ENCODE peak calls at places on chromosomes 13 and 19, in ten cellular contexts. One of them, this sample, is unnamed.

GRCh38 chr19:49338691-49339363 is 3.6 kb downstream of the CD37 start:
- DNase-seq in right lobe of liver: peak; percentile 94
- DNase-seq in gastrocnemius medialis: peak; percentile 46
- DNase-seq in breast epithelium: peak; percentile 85
- DNase-seq in ovary: peak; percentile 89
- DNase-seq in HCT116: no peak
- DNase-seq in IMR-90: no peak
- DNase-seq in stomach: peak; percentile 96
- DNase-seq in GM12878: no peak
- DNase-seq in heart left ventricle: peak; percentile 68
- DNase-seq in this sample: peak; percentile 80

GRCh38 chr19:2270572-2271515 is 11.1 kb downstream of the PEAK3 start:
- DNase-seq in right lobe of liver: peak; percentile 91
- DNase-seq in gastrocnemius medialis: peak; percentile 90
- DNase-seq in breast epithelium: peak; percentile 86
- DNase-seq in ovary: peak; percentile 92
- DNase-seq in HCT116: no peak
- DNase-seq in IMR-90: peak; percentile 84
- DNase-seq in stomach: peak; percentile 82
- DNase-seq in GM12878: no peak
- DNase-seq in heart left ventricle: peak; percentile 90
- DNase-seq in this sample: peak; percentile 79

GRCh38 chr13:65470781-65471180 is 1759.4 kb downstream of the PCDH9 start:
- DNase-seq in right lobe of liver: no peak
- DNase-seq in gastrocnemius medialis: no peak
- DNase-seq in breast epithelium: no peak
- DNase-seq in ovary: no peak
- DNase-seq in HCT116: no peak
- DNase-seq in IMR-90: peak; percentile 70
- DNase-seq in stomach: no peak
- DNase-seq in GM12878: no peak
- DNase-seq in heart left ventricle: no peak
- DNase-seq in this sample: no peak

GRCh38 chr19:47156861-47157454 is 26.3 kb downstream of the SAE1 start:
- DNase-seq in right lobe of liver: no peak
- DNase-seq in gastrocnemius medialis: no peak
- DNase-seq in breast epithelium: no peak
- DNase-seq in ovary: no peak
- DNase-seq in HCT116: no peak
- DNase-seq in IMR-90: no peak
- DNase-seq in stomach: no peak
- DNase-seq in GM12878: peak; percentile 24
- DNase-seq in heart left ventricle: no peak
- DNase-seq in this sample: no peak

GRCh38 chr13:54373211-54373610 is 1344.6 kb downstream of the OLFM4 start:
- DNase-seq in right lobe of liver: no peak
- DNase-seq in gastrocnemius medialis: no peak
- DNase-seq in breast epithelium: no peak
- DNase-seq in ovary: no peak
- DNase-seq in HCT116: no peak
- DNase-seq in IMR-90: no peak
- DNase-seq in stomach: no peak
- DNase-seq in GM12878: no peak
- DNase-seq in heart left ventricle: no peak
- DNase-seq in this sample: peak; percentile 18

GRCh38 chr19:2426661-2427322 is 594 bp downstream of the TIMM13 start:
- DNase-seq in right lobe of liver: peak; percentile 61
- DNase-seq in gastrocnemius medialis: peak; percentile 49
- DNase-seq in breast epithelium: no peak
- DNase-seq in ovary: peak; percentile 71
- DNase-seq in HCT116: peak; percentile 16
- DNase-seq in IMR-90: peak; percentile 14
- DNase-seq in stomach: peak; percentile 41
- DNase-seq in GM12878: no peak
- DNase-seq in heart left ventricle: peak; percentile 47
- DNase-seq in this sample: peak; percentile 60

GRCh38 chr13:43493496-43494000 is 293.2 kb downstream of the ENOX1 start:
- DNase-seq in right lobe of liver: no peak
- DNase-seq in gastrocnemius medialis: no peak
- DNase-seq in breast epithelium: no peak
- DNase-seq in ovary: no peak
- DNase-seq in HCT116: no peak
- DNase-seq in IMR-90: no peak
- DNase-seq in stomach: no peak
- DNase-seq in GM12878: no peak
- DNase-seq in heart left ventricle: no peak
- DNase-seq in this sample: no peak

GRCh38 chr13:112159575-112160547 is 92.9 kb downstream of the SOX1 start:
- DNase-seq in right lobe of liver: no peak
- DNase-seq in gastrocnemius medialis: no peak
- DNase-seq in breast epithelium: peak; percentile 10
- DNase-seq in ovary: no peak
- DNase-seq in HCT116: no peak
- DNase-seq in IMR-90: no peak
- DNase-seq in stomach: no peak
- DNase-seq in GM12878: no peak
- DNase-seq in heart left ventricle: no peak
- DNase-seq in this sample: no peak

GRCh38 chr13:25180450-25180794 is 8.3 kb upstream of the AMER2 start:
- DNase-seq in right lobe of liver: no peak
- DNase-seq in gastrocnemius medialis: no peak
- DNase-seq in breast epithelium: no peak
- DNase-seq in ovary: no peak
- DNase-seq in HCT116: no peak
- DNase-seq in IMR-90: no peak
- DNase-seq in stomach: no peak
- DNase-seq in GM12878: no peak
- DNase-seq in heart left ventricle: no peak
- DNase-seq in this sample: no peak

GRCh38 chr19:53994811-53995210 is 3.4 kb downstream of the CACNG6 start:
- DNase-seq in right lobe of liver: no peak
- DNase-seq in gastrocnemius medialis: no peak
- DNase-seq in breast epithelium: no peak
- DNase-seq in ovary: no peak
- DNase-seq in HCT116: no peak
- DNase-seq in IMR-90: peak; percentile 32
- DNase-seq in stomach: no peak
- DNase-seq in GM12878: no peak
- DNase-seq in heart left ventricle: no peak
- DNase-seq in this sample: no peak

GRCh38 chr13:74040200-74040599 is 94.0 kb downstream of the KLF12 start:
- DNase-seq in right lobe of liver: no peak
- DNase-seq in gastrocnemius medialis: peak; percentile 21
- DNase-seq in breast epithelium: no peak
- DNase-seq in ovary: peak; percentile 42
- DNase-seq in HCT116: peak; percentile 49
- DNase-seq in IMR-90: peak; percentile 31
- DNase-seq in stomach: peak; percentile 36
- DNase-seq in GM12878: no peak
- DNase-seq in heart left ventricle: peak; percentile 37
- DNase-seq in this sample: peak; percentile 59

GRCh38 chr19:39130337-39131254 is 5.0 kb downstream of the PAK4 start:
- DNase-seq in right lobe of liver: no peak
- DNase-seq in gastrocnemius medialis: no peak
- DNase-seq in breast epithelium: no peak
- DNase-seq in ovary: no peak
- DNase-seq in HCT116: no peak
- DNase-seq in IMR-90: no peak
- DNase-seq in stomach: no peak
- DNase-seq in GM12878: no peak
- DNase-seq in heart left ventricle: no peak
- DNase-seq in this sample: no peak

GRCh38 chr13:99828114-99828513 is 143.5 kb downstream of the ZIC5 start:
- DNase-seq in right lobe of liver: no peak
- DNase-seq in gastrocnemius medialis: no peak
- DNase-seq in breast epithelium: no peak
- DNase-seq in ovary: no peak
- DNase-seq in HCT116: no peak
- DNase-seq in IMR-90: no peak
- DNase-seq in stomach: no peak
- DNase-seq in GM12878: peak; percentile 66
- DNase-seq in heart left ventricle: no peak
- DNase-seq in this sample: no peak

GRCh38 chr19:52904052-52904451 is 6.6 kb upstream of the ZNF320 start:
- DNase-seq in right lobe of liver: no peak
- DNase-seq in gastrocnemius medialis: no peak
- DNase-seq in breast epithelium: no peak
- DNase-seq in ovary: no peak
- DNase-seq in HCT116: no peak
- DNase-seq in IMR-90: no peak
- DNase-seq in stomach: no peak
- DNase-seq in GM12878: no peak
- DNase-seq in heart left ventricle: no peak
- DNase-seq in this sample: no peak

GRCh38 chr13:54185785-54186184 is 1157.2 kb downstream of the OLFM4 start:
- DNase-seq in right lobe of liver: no peak
- DNase-seq in gastrocnemius medialis: no peak
- DNase-seq in breast epithelium: no peak
- DNase-seq in ovary: no peak
- DNase-seq in HCT116: no peak
- DNase-seq in IMR-90: no peak
- DNase-seq in stomach: no peak
- DNase-seq in GM12878: no peak
- DNase-seq in heart left ventricle: no peak
- DNase-seq in this sample: no peak

DNA sequence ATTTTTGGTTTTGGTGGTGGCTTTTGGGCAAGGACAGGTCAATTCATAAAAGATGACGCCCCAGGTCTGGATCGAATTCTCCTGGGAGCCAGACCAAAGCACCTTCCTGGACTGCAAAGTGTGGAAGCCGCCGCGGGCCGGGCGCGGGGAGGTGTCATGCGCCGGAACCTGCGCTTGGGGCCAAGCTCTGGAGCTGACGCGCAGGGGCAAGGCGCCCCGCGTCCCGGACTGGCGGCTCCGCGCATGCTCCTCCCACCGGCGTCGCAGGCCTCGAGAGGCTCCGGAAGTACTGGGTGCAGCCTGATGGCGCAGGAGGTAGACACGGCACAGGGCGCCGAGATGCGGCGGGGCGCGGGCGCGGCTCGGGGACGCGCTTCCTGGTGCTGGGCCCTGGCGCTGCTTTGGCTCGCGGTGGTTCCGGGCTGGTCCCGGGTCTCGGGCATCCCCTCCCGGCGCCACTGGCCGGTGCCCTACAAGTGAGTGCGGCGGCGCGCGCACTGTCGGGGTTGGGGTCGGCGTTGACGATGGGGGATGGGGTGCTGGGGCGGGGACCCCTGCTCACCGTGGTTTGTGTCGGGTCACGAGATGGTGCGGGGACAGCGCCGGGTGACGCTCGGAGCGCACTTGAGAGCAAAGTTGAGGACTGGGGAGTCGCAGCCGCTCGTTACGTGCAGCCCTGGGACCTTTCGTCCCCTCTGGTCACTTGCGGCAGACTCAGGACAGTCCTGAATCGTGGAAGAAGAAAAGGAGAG is at the start of gene CLN5:
- DNase-seq in right lobe of liver: peak; percentile 97
- DNase-seq in gastrocnemius medialis: peak; percentile 95
- DNase-seq in breast epithelium: peak; percentile 92
- DNase-seq in ovary: peak; percentile 95
- DNase-seq in HCT116: peak; percentile 77
- DNase-seq in IMR-90: peak; percentile 90
- DNase-seq in stomach: peak; percentile 96
- DNase-seq in GM12878: peak; percentile 72
- DNase-seq in heart left ventricle: peak; percentile 93
- DNase-seq in this sample: peak; percentile 95
- TF ChIP-seq POLR2A in right lobe of liver: peak; percentile 97
- TF ChIP-seq POLR2A in gastrocnemius medialis: peak; percentile 89
- TF ChIP-seq POLR2A in breast epithelium: peak; percentile 84
- TF ChIP-seq POLR2A in ovary: peak; percentile 96
- TF ChIP-seq POLR2A in HCT116: peak; percentile 55
- TF ChIP-seq POLR2A in IMR-90: peak; percentile 92
- TF ChIP-seq POLR2A in stomach: no peak
- TF ChIP-seq POLR2A in GM12878: peak; percentile 94
- TF ChIP-seq POLR2A in heart left ventricle: no peak
- TF ChIP-seq POLR2A in this sample: peak; percentile 95

GRCh38 chr19:28827382-28827781 is 385.6 kb downstream of the UQCRFS1 start:
- DNase-seq in right lobe of liver: no peak
- DNase-seq in gastrocnemius medialis: no peak
- DNase-seq in breast epithelium: no peak
- DNase-seq in ovary: no peak
- DNase-seq in HCT116: no peak
- DNase-seq in IMR-90: no peak
- DNase-seq in stomach: no peak
- DNase-seq in GM12878: no peak
- DNase-seq in heart left ventricle: no peak
- DNase-seq in this sample: no peak
- TF ChIP-seq POLR2A in right lobe of liver: no peak
- TF ChIP-seq POLR2A in gastrocnemius medialis: no peak
- TF ChIP-seq POLR2A in breast epithelium: no peak
- TF ChIP-seq POLR2A in ovary: no peak
- TF ChIP-seq POLR2A in HCT116: no peak
- TF ChIP-seq POLR2A in IMR-90: no peak
- TF ChIP-seq POLR2A in stomach: no peak
- TF ChIP-seq POLR2A in GM12878: no peak
- TF ChIP-seq POLR2A in heart left ventricle: no peak
- TF ChIP-seq POLR2A in this sample: no peak

DNA sequence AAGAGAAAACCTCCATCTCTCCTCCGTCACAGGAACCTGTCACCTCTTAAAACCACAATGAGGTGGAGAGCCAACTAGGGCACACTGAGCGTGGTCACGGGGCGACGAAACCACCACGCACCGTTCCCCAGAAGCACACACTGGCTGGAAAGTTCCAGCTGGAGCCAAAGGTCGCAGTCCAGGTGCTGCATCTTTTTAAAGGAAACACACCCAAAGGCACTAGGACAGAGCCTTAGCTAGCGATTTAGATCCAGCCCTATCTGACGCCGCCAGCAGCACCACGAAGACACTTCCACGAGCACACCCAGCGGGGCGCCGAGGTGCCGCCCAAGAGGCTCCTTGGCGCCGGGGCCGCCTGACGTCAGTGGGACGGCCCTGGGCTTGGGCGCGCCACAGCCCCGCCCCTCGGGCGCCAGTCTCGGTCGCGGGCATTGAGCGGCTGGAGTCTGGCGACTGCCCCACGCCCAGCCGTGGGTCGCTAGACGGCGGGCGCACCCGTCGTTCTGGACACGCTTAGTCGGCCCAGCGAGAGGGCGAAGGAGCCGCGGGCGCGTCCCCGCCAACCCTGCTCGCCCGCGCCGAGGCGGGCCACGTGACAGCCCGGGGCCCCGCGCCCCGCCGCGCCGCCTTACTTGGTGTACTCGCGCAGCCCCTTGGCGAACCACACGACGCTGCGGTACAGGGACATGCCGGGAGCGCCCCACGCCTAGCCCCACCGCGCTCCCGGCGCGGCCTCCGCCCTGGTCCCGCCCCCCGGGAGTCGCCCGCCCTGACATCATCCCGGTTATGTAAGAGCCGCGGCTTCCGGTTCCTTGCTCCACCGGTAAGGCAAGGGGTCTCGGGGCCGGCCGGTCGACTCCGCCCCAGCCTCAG is at the start of gene DHRS12:
- DNase-seq in right lobe of liver: peak; percentile 95
- DNase-seq in gastrocnemius medialis: peak; percentile 85
- DNase-seq in breast epithelium: peak; percentile 92
- DNase-seq in ovary: peak; percentile 95
- DNase-seq in HCT116: peak; percentile 43
- DNase-seq in IMR-90: peak; percentile 66
- DNase-seq in stomach: peak; percentile 93
- DNase-seq in GM12878: peak; percentile 58
- DNase-seq in heart left ventricle: peak; percentile 94
- DNase-seq in this sample: peak; percentile 93
- TF ChIP-seq POLR2A in right lobe of liver: peak; percentile 97
- TF ChIP-seq POLR2A in gastrocnemius medialis: peak; percentile 90
- TF ChIP-seq POLR2A in breast epithelium: peak; percentile 18
- TF ChIP-seq POLR2A in ovary: peak; percentile 85
- TF ChIP-seq POLR2A in HCT116: peak; percentile 59
- TF ChIP-seq POLR2A in IMR-90: peak; percentile 94
- TF ChIP-seq POLR2A in stomach: peak; percentile 39
- TF ChIP-seq POLR2A in GM12878: peak; percentile 95
- TF ChIP-seq POLR2A in heart left ventricle: no peak
- TF ChIP-seq POLR2A in this sample: peak; percentile 35

GRCh38 chr13:80338781-80339577 is 1.9 kb downstream of the SPRY2 start:
- DNase-seq in right lobe of liver: peak; percentile 85
- DNase-seq in gastrocnemius medialis: peak; percentile 79
- DNase-seq in breast epithelium: peak; percentile 63
- DNase-seq in ovary: peak; percentile 72
- DNase-seq in HCT116: no peak
- DNase-seq in IMR-90: peak; percentile 88
- DNase-seq in stomach: peak; percentile 61
- DNase-seq in GM12878: no peak
- DNase-seq in heart left ventricle: peak; percentile 81
- DNase-seq in this sample: peak; percentile 72
- TF ChIP-seq POLR2A in right lobe of liver: peak; percentile 45
- TF ChIP-seq POLR2A in gastrocnemius medialis: no peak
- TF ChIP-seq POLR2A in breast epithelium: no peak
- TF ChIP-seq POLR2A in ovary: no peak
- TF ChIP-seq POLR2A in HCT116: no peak
- TF ChIP-seq POLR2A in IMR-90: peak; percentile 86
- TF ChIP-seq POLR2A in stomach: no peak
- TF ChIP-seq POLR2A in GM12878: peak; percentile 49
- TF ChIP-seq POLR2A in heart left ventricle: no peak
- TF ChIP-seq POLR2A in this sample: no peak